ENCODE peak calls at places on chromosomes 4 and X, in four cellular contexts. W is caudate nucleus, M is tibial artery, I is spleen. X is an unnamed sample.

GRCh38 chr4:176156656-176157055 is 38.7 kb downstream of the SPATA4 start:
- DNase-seq in I (no peak), W (no peak), M (no peak), X (no peak)

GRCh38 chr4:53748328-53748772 is 157.1 kb upstream of the LNX1 start:
- DNase-seq in M (no peak), W (no peak), I (peak; percentile 84), X (no peak)

GRCh38 chrX:46653482-46653881 is 79.9 kb downstream of the CHST7 start:
- DNase-seq in M (no peak), W (no peak), I (no peak), X (no peak)

GRCh38 chr4:163251204-163251603 is 81.2 kb downstream of the NPY1R start:
- DNase-seq in W (no peak), I (no peak), M (no peak), X (no peak)

GRCh38 chr4:173159791-173160190 is 8.8 kb upstream of the GALNT7 start:
- DNase-seq in W (no peak), M (no peak), I (no peak), X (no peak)

GRCh38 chrX:119667111-119667928 is 25.6 kb downstream of the SEPTIN6 start:
- DNase-seq in I (peak; percentile 69), M (no peak), W (no peak), X (no peak)

GRCh38 chr4:31234494-31234893 is 514.3 kb downstream of the PCDH7 start:
- DNase-seq in I (no peak), W (no peak), M (no peak), X (no peak)

GRCh38 chr4:55608591-55608990 is 16.5 kb upstream of the PDCL2 start:
- DNase-seq in M (no peak), I (no peak), W (no peak), X (no peak)

GRCh38 chr4:102578270-102578669 is 77.1 kb downstream of the NFKB1 start:
- DNase-seq in I (no peak), M (no peak), W (no peak), X (no peak)

GRCh38 chr4:82891728-82892466 is 944 bp upstream of the SEC31A start:
- DNase-seq in M (no peak), W (no peak), I (no peak), X (no peak)

GRCh38 chrX:110003167-110004156 is 548 bp downstream of the TMEM164 start:
- DNase-seq in I (peak; percentile 85), M (no peak), W (no peak), X (no peak)

GRCh38 chrX:133676344-133677122 is 261.2 kb upstream of the GPC4 start:
- DNase-seq in W (no peak), I (no peak), M (no peak), X (no peak)

GRCh38 chrX:135982860-135983259 is 2.4 kb upstream of the SLC9A6 start:
- DNase-seq in I (no peak), M (no peak), W (no peak), X (no peak)

GRCh38 chr4:1874207-1874606 is 3.0 kb downstream of the NSD2 start:
- DNase-seq in W (no peak), M (no peak), I (no peak), X (no peak)

GRCh38 chr4:177194906-177195305 is 114.8 kb upstream of the NEIL3 start:
- DNase-seq in I (no peak), M (no peak), W (no peak), X (no peak)

GRCh38 chr4:10296730-10297129 is 160.5 kb downstream of the ZNF518B start:
- DNase-seq in W (peak; percentile 77), M (no peak), I (no peak), X (no peak)

GRCh38 chr4:107719211-107719926 is 665 bp downstream of the PAPSS1 start:
- DNase-seq in I (no peak), W (peak; percentile 46), M (no peak), X (no peak)

GRCh38 chr4:83643036-83643435 is 107.1 kb downstream of the GPAT3 start:
- DNase-seq in I (no peak), M (no peak), W (no peak), X (no peak)

GRCh38 chrX:132046533-132046932 is 23.4 kb downstream of the STK26 start:
- DNase-seq in M (no peak), W (no peak), I (no peak), X (no peak)

GRCh38 chr4:41692717-41693345 is 55.7 kb downstream of the PHOX2B start:
- DNase-seq in M (no peak), W (peak; percentile 22), I (no peak), X (peak; percentile 18)

GRCh38 chr4:23930750-23931488 is 41.1 kb upstream of the PPARGC1A start:
- DNase-seq in I (no peak), W (no peak), M (peak; percentile 91), X (no peak)

GRCh38 chr4:40811886-40812857 is 62.4 kb downstream of the NSUN7 start:
- DNase-seq in W (no peak), M (no peak), I (no peak), X (no peak)

GRCh38 chr4:52098618-52099017 is 47.5 kb downstream of the SPATA18 start:
- DNase-seq in I (no peak), W (no peak), M (no peak), X (no peak)

GRCh38 chrX:118350715-118351114 is 4.8 kb downstream of the WDR44 start:
- DNase-seq in W (no peak), I (no peak), M (no peak), X (no peak)

GRCh38 chr4:108651068-108651794 is 832 bp downstream of the OSTC start:
- DNase-seq in W (no peak), M (no peak), I (no peak), X (peak; percentile 23)

GRCh38 chr4:1948892-1949436 is 59.8 kb downstream of the NELFA start:
- DNase-seq in M (no peak), I (no peak), W (no peak), X (no peak)

GRCh38 chrX:77446840-77447239 is 349 bp upstream of the FGF16 start:
- DNase-seq in M (no peak), I (no peak), W (no peak), X (no peak)

GRCh38 chr4:1928356-1929235 is 57.4 kb downstream of the NSD2 start:
- DNase-seq in W (no peak), I (no peak), M (no peak), X (no peak)

GRCh38 chrX:106707771-106708454 is 18.6 kb upstream of the RNF128 start:
- DNase-seq in M (no peak), I (no peak), W (peak; percentile 2), X (peak; percentile 49)

GRCh38 chr4:161629694-161630441 is 533.9 kb downstream of the FSTL5 start:
- DNase-seq in W (no peak), I (no peak), M (no peak), X (no peak)

GRCh38 chr4:40933272-40934053 is 183.7 kb downstream of the NSUN7 start:
- DNase-seq in W (peak; percentile 63), I (no peak), M (no peak), X (peak; percentile 56)

GRCh38 chr4:24285759-24286158 is 298.6 kb downstream of the DHX15 start:
- DNase-seq in I (no peak), W (no peak), M (no peak), X (no peak)

GRCh38 chrX:111568356-111568755 is 56.9 kb downstream of the SERTM2 start:
- DNase-seq in W (no peak), I (no peak), M (no peak), X (no peak)

GRCh38 chrX:7514871-7515599 is 327.9 kb upstream of the VCX start:
- DNase-seq in I (no peak), W (no peak), M (peak; percentile 65), X (no peak)

GRCh38 chr4:95355021-95355420 is 193.8 kb downstream of the UNC5C start:
- DNase-seq in M (no peak), W (no peak), I (no peak), X (no peak)

GRCh38 chrX:11298600-11298999 is 5.4 kb downstream of the AMELX start:
- DNase-seq in W (no peak), M (no peak), I (no peak), X (no peak)

GRCh38 chr4:53068755-53069154 is 206.6 kb downstream of the RASL11B start:
- DNase-seq in W (no peak), I (no peak), M (no peak), X (no peak)

GRCh38 chr4:40829586-40829985 is 79.8 kb downstream of the NSUN7 start:
- DNase-seq in M (peak; percentile 59), W (no peak), I (no peak), X (no peak)

GRCh38 chr4:40322853-40323252 is 12.3 kb upstream of the CHRNA9 start:
- DNase-seq in I (no peak), W (no peak), M (no peak), X (no peak)

GRCh38 chr4:183772361-183772760 is 113.3 kb downstream of the TRAPPC11 start:
- DNase-seq in M (no peak), I (no peak), W (no peak), X (no peak)

GRCh38 chrX:45368705-45369104 is 168.0 kb upstream of the DIPK2B start:
- DNase-seq in I (no peak), M (no peak), W (no peak), X (no peak)
- H3K27ac ChIP-seq in I (no peak overlapping the region), M (no peak overlapping the region), W (no peak overlapping the region), X (no peak overlapping the region)

GRCh38 chr4:22031423-22031822 is 82.9 kb upstream of the KCNIP4 start:
- DNase-seq in I (no peak), M (no peak), W (no peak), X (no peak)

GRCh38 chr4:22030321-22030720 is 81.7 kb upstream of the KCNIP4 start:
- DNase-seq in M (no peak), I (no peak), W (no peak), X (no peak)

GRCh38 chr4:22029803-22030202 is 81.2 kb upstream of the KCNIP4 start:
- DNase-seq in M (no peak), I (no peak), W (no peak), X (no peak)
- H3K27ac ChIP-seq in M (no peak overlapping the region), I (no peak overlapping the region), W (no peak overlapping the region), X (no peak overlapping the region)

GRCh38 chr4:151675366-151676060 is 85.3 kb downstream of the GATB start:
- DNase-seq in I (no peak), W (no peak), M (no peak), X (no peak)
- H3K27ac ChIP-seq in I (no peak overlapping the region), W (no peak overlapping the region), M (no peak overlapping the region), X (peak overlapping the region; percentile 31)

DNA sequence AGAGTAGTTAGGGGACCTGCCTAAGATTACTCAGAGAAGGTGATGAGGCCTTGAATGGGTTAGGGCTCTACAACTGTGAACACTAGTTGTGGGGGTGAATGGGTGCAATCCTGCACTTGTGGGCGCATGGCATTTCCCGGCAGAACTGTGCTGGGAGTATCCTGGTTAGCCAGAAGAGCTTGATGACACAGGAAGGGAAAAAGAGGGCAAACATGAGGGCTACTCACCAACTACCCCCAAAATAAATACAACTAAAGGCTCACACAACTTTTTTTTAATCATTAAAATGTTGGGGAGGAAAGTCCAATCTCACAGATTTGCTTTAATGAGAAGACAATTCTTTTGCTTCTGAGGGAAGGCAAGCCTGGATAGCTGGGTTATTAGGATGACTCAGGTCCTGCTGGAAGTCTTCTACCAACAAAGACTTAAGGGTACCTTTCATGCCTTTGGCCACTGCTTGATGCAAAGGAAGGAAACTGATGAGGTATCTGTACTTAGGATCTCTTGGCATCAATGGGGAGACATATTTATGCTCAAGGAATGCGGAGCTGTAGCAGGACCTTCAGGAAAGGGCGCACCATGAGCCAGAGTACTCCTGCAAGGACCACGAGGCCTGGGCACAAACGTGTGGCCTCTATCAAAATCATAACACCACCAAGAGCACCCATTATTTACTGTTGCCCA is 2.6 kb downstream of the PHKA2 start:
- DNase-seq in M (no peak), W (no peak), I (no peak), X (no peak)
- H3K27ac ChIP-seq in M (no peak overlapping the region), W (no peak overlapping the region), I (no peak overlapping the region), X (no peak overlapping the region)

GRCh38 chrX:48532201-48532600 is 7.3 kb upstream of the TBC1D25 start:
- DNase-seq in I (no peak), M (no peak), W (no peak), X (no peak)
- H3K27ac ChIP-seq in I (no peak overlapping the region), M (no peak overlapping the region), W (no peak overlapping the region), X (no peak overlapping the region)

X was measured in AG04450.